ENCODE peak calls at places on chromosomes 13 and 19, in eight cellular contexts. U is nucleus accumbens; Y is stimulated activated CD4-positive, alpha-beta T cell treated with anti-CD3 and anti-CD28 coated beads, Interleukin-2, amount 100 ng/mL, for 48 hours; G is HT1080; R is activated gamma-delta T cell treated with anti-CD3 and anti-CD28 coated beads, Interleukin-2, amount 50 U/mL, for 16 hours; B is T-helper 1 cell; H is SK-N-SH; A is COLO829. L is an unnamed sample.

GRCh38 chr13:48185018-48185417 is 48.0 kb upstream of the ITM2B start:
- DNase-seq in R (no peak), B (no peak), Y (no peak), H (no peak), A (no peak), G (no peak), U (no peak), L (no peak)

GRCh38 chr13:43425234-43425633 is 361.5 kb downstream of the ENOX1 start:
- DNase-seq in A (no peak), R (no peak), H (no peak), U (no peak), Y (no peak), G (no peak), B (no peak), L (no peak)

GRCh38 chr19:46225558-46226004 is 4.0 kb upstream of the IGFL1 start:
- DNase-seq in B (no peak), G (no peak), U (no peak), H (no peak), Y (no peak), R (no peak), A (no peak), L (no peak)

GRCh38 chr13:44605275-44605674 is 29.1 kb upstream of the TSC22D1 start:
- DNase-seq in Y (no peak), H (no peak), U (no peak), R (no peak), G (no peak), B (no peak), A (no peak), L (no peak)

GRCh38 chr13:66519259-66519658 is 710.9 kb downstream of the PCDH9 start:
- DNase-seq in H (peak), B (no peak), G (no peak), A (no peak), R (no peak), U (no peak), Y (no peak), L (no peak)

GRCh38 chr19:4904481-4904880 is 1.8 kb upstream of the ARRDC5 start:
- DNase-seq in R (no peak), B (no peak), A (no peak), G (no peak), Y (no peak), H (no peak), U (no peak), L (no peak)

GRCh38 chr13:48278806-48279205 is 24.7 kb upstream of the RB1 start:
- DNase-seq in R (no peak), U (no peak), H (no peak), A (no peak), B (no peak), Y (no peak), G (no peak), L (no peak)

GRCh38 chr13:75038315-75038881 is 443.6 kb downstream of the TBC1D4 start:
- DNase-seq in R (no peak), B (no peak), G (no peak), Y (no peak), U (no peak), A (no peak), H (no peak), L (no peak)

GRCh38 chr13:83881917-83882625 is at the start of gene SLITRK1:
- DNase-seq in H (peak), A (peak), G (peak), R (peak), U (peak), Y (no peak), B (no peak), L (peak)

GRCh38 chr13:79194272-79194671 is 211.8 kb downstream of the RBM26 start:
- DNase-seq in G (no peak), B (no peak), Y (peak), A (no peak), H (no peak), R (peak), U (no peak), L (no peak)

GRCh38 chr19:39506944-39507714 is 7.8 kb upstream of the SELENOV start:
- DNase-seq in Y (peak), U (no peak), A (peak), H (peak), G (peak), B (no peak), R (peak), L (peak)

GRCh38 chr13:111068009-111068350 is 47.1 kb upstream of the ARHGEF7 start:
- DNase-seq in G (no peak), H (no peak), U (no peak), A (no peak), B (no peak), Y (no peak), R (no peak), L (no peak)

GRCh38 chr13:39887424-39887823 is 232.0 kb downstream of the COG6 start:
- DNase-seq in H (no peak), Y (no peak), B (no peak), A (no peak), R (no peak), U (no peak), G (no peak), L (no peak)

GRCh38 chr13:50589651-50590054 is 253.8 kb downstream of the DLEU7 start:
- DNase-seq in A (no peak), U (no peak), R (no peak), Y (no peak), H (no peak), G (peak), B (no peak), L (no peak)

L was measured in Caco-2.